ENCODE peak calls at places on chromosomes 1 and 21, in four cellular contexts. D, B, K and Q are unnamed samples.

GRCh38 chr1:237471377-237471776 is 419.3 kb downstream of the ZP4 start:
- DNase-seq in D (no peak), B (no peak), K (no peak), Q (no peak)

GRCh38 chr1:203559523-203559922 is 65.6 kb downstream of the OPTC start:
- DNase-seq in D (no peak), B (no peak), K (no peak), Q (no peak)

GRCh38 chr1:48061162-48062136 is 64.3 kb upstream of the TRABD2B start:
- DNase-seq in D (peak), B (peak), K (no peak), Q (no peak)

GRCh38 chr21:45559216-45560105 is 17.2 kb upstream of the SLC19A1 start:
- DNase-seq in D (no peak), B (no peak), K (peak), Q (peak)

GRCh38 chr1:30847358-30847972 is 61.1 kb downstream of the SDC3 start:
- DNase-seq in D (peak), B (no peak), K (peak), Q (peak)

GRCh38 chr1:24966724-24967346 is 36.8 kb upstream of the RUNX3 start:
- DNase-seq in D (no peak), B (peak), K (no peak), Q (peak)

GRCh38 chr1:79561521-79561978 is 555.0 kb upstream of the ADGRL4 start:
- DNase-seq in D (no peak), B (no peak), K (no peak), Q (no peak)

GRCh38 chr1:115832651-115833050 is 8.3 kb downstream of the NHLH2 start:
- DNase-seq in D (no peak), B (no peak), K (no peak), Q (no peak)

GRCh38 chr21:14114251-14114650 is 96.5 kb downstream of the LIPI start:
- DNase-seq in D (no peak), B (no peak), K (no peak), Q (no peak)

GRCh38 chr1:14320518-14320917 is 278.0 kb upstream of the KAZN start:
- DNase-seq in D (no peak), B (no peak), K (no peak), Q (no peak)

GRCh38 chr21:25375675-25376074 is 231.6 kb downstream of the MRPL39 start:
- DNase-seq in D (peak), B (no peak), K (no peak), Q (no peak)

GRCh38 chr1:204818998-204819397 is 51.7 kb upstream of the NFASC start:
- DNase-seq in D (no peak), B (no peak), K (no peak), Q (no peak)

GRCh38 chr1:205279986-205280385 is 41.6 kb downstream of the NUAK2 start:
- DNase-seq in D (no peak), B (no peak), K (no peak), Q (no peak)

GRCh38 chr1:226562989-226563388 is 14.4 kb downstream of the STUM start:
- DNase-seq in D (no peak), B (no peak), K (no peak), Q (no peak)

GRCh38 chr1:205248793-205249601 is 21.3 kb downstream of the TMCC2 start:
- DNase-seq in D (peak), B (peak), K (no peak), Q (peak)

GRCh38 chr1:240598602-240599001 is 13.4 kb downstream of the GREM2 start:
- DNase-seq in D (no peak), B (no peak), K (no peak), Q (no peak)

GRCh38 chr1:66333463-66334232 is 200.3 kb upstream of the SGIP1 start:
- DNase-seq in D (peak), B (no peak), K (no peak), Q (no peak)

GRCh38 chr21:35382696-35383095 is 333.6 kb upstream of the RUNX1 start:
- DNase-seq in D (no peak), B (no peak), K (no peak), Q (no peak)

GRCh38 chr1:244876228-244876910 is 12.0 kb upstream of the HNRNPU start:
- DNase-seq in D (no peak), B (no peak), K (no peak), Q (no peak)

GRCh38 chr1:116754203-116754977 is at the start of gene CD2:
- DNase-seq in D (no peak), B (no peak), K (no peak), Q (no peak)

GRCh38 chr1:167273027-167273800 is 52.5 kb downstream of the POU2F1 start:
- DNase-seq in D (no peak), B (no peak), K (no peak), Q (no peak)

GRCh38 chr1:81155131-81155530 is 645.6 kb upstream of the ADGRL2 start:
- DNase-seq in D (no peak), B (no peak), K (no peak), Q (no peak)

GRCh38 chr1:37682334-37682987 is 9.9 kb upstream of the CDCA8 start:
- DNase-seq in D (peak), B (peak), K (no peak), Q (peak)

GRCh38 chr1:212512731-212513559 is 80.2 kb downstream of the NENF start:
- DNase-seq in D (no peak), B (no peak), K (no peak), Q (no peak)

GRCh38 chr1:8184301-8184700 is 133.6 kb upstream of the SLC45A1 start:
- DNase-seq in D (no peak), B (no peak), K (no peak), Q (no peak)

GRCh38 chr1:31957701-31958674 is 19.8 kb upstream of the PTP4A2 start:
- DNase-seq in D (no peak), B (peak), K (no peak), Q (no peak)

GRCh38 chr1:230713915-230714764 is at the start of gene AGT:
- DNase-seq in D (no peak), B (no peak), K (peak), Q (no peak)

GRCh38 chr21:33230518-33231324 is 983 bp downstream of the IFNAR2 start:
- DNase-seq in D (peak), B (peak), K (peak), Q (peak)

GRCh38 chr1:226995966-226996332 is 55.9 kb downstream of the COQ8A start:
- DNase-seq in D (no peak), B (no peak), K (no peak), Q (peak)

GRCh38 chr1:200525167-200526123 is 95.1 kb downstream of the KIF14 start:
- DNase-seq in D (no peak), B (no peak), K (no peak), Q (no peak)

GRCh38 chr21:44872568-44873355 is 728 bp downstream of the PTTG1IP start:
- DNase-seq in D (peak), B (peak), K (peak), Q (peak)

GRCh38 chr1:30840904-30841598 is 67.5 kb downstream of the SDC3 start:
- DNase-seq in D (peak), B (no peak), K (no peak), Q (no peak)

GRCh38 chr1:218371927-218372672 is 27.0 kb downstream of the TGFB2 start:
- DNase-seq in D (peak), B (no peak), K (no peak), Q (no peak)

GRCh38 chr21:42829954-42830353 is 49.4 kb downstream of the WDR4 start:
- DNase-seq in D (no peak), B (no peak), K (no peak), Q (peak)

GRCh38 chr1:66752671-66753371 is 562 bp downstream of the DYNLT5 start:
- DNase-seq in D (peak), B (no peak), K (no peak), Q (peak)

GRCh38 chr1:152745765-152746444 is 11.9 kb upstream of the KPRP start:
- DNase-seq in D (no peak), B (no peak), K (no peak), Q (no peak)

DNA sequence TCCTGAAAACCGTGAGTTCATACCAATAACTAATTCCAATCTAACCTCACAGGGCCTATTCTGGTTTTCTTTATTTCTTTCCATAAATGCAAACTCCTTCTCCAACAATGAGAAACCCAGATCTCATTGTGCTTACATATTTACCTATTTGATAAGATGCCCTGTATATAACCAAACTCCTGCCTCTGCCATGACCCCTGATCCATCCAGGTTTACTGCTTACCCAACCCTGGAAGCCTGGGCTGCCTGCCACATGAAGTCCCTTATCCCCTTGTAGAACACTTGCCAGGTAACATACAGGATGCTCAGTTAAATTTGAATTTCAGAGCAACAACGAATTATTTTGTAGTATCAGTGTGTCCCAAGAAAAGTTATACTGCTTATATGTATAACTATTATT is 766.1 kb downstream of the LTN1 start:
- DNase-seq in D (no peak), B (no peak), K (no peak), Q (no peak)
- TF ChIP-seq POLR2AphosphoS5 in D (no peak), B (no peak), K (no peak), Q (no peak)

DNA sequence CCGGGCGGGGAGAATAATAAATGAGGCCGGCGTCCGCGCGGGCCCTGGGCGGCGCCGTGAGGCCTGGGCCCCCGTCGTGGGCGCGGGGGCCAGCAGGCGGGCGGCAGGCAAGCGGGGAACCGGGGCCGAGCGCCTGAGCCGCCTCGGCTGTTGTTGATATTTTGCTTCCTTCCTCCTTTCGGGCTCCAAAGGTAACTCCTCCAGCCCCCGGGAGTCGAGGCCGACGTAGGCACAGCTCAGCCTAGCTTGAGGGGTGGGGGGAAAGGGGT is at the start of gene MEF2D:
- DNase-seq in D (no peak), B (no peak), K (no peak), Q (peak)
- H3K4me3 ChIP-seq in D (peak), B (peak), K (peak), Q (peak)

GRCh38 chr1:150160964-150161626 is 11.4 kb downstream of the PLEKHO1 start:
- DNase-seq in D (no peak), B (no peak), K (no peak), Q (no peak)
- TF ChIP-seq POLR2AphosphoS5 in D (no peak), B (no peak), K (no peak), Q (peak)

GRCh38 chr1:221760895-221761294 is 19.0 kb upstream of the DUSP10 start:
- DNase-seq in D (no peak), B (peak), K (no peak), Q (no peak)
- H3K4me3 ChIP-seq in D (no peak), B (no peak), K (no peak), Q (no peak)

GRCh38 chr1:109924316-109924715 is 13.7 kb downstream of the CSF1 start:
- DNase-seq in D (no peak), B (no peak), K (peak), Q (no peak)
- TF ChIP-seq POLR2AphosphoS5 in D (no peak), B (no peak), K (no peak), Q (no peak)

DNA sequence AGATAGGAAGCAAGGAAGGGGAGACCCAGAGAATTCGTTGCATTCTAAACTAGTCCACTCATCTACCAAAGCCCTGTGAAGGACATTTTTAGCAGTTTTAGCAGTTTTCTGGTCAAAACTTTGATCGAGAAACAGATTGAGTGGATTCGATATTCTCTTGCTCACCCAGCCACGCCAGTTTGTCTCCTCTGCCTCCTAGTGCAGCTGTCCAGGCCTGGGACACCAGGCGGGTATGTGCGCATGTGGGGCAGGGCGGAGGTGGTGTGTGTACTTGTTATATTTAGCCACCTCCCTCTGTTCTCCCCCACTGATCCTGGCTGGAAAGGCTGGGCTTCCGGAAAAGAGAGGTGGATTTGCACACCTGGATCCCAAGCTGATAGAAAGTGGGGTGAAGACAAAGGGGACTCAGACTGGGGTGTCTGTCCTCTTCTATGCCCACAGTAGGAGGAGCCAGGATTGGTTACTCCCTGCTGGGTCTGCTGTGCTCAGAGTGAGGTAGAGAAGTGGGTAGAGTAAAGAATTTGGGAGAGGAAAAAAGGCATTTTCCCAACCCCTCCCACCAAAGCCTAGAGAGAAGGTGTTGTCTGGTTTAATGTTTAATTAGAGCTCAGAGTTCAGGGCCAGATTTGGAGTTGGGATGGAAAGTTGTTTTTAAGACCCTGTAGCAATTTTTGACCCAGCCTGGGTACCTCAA is 3.8 kb downstream of the LMNA start:
- DNase-seq in D (no peak), B (no peak), K (no peak), Q (no peak)
- H3K4me3 ChIP-seq in D (peak), B (peak), K (peak), Q (peak)

DNA sequence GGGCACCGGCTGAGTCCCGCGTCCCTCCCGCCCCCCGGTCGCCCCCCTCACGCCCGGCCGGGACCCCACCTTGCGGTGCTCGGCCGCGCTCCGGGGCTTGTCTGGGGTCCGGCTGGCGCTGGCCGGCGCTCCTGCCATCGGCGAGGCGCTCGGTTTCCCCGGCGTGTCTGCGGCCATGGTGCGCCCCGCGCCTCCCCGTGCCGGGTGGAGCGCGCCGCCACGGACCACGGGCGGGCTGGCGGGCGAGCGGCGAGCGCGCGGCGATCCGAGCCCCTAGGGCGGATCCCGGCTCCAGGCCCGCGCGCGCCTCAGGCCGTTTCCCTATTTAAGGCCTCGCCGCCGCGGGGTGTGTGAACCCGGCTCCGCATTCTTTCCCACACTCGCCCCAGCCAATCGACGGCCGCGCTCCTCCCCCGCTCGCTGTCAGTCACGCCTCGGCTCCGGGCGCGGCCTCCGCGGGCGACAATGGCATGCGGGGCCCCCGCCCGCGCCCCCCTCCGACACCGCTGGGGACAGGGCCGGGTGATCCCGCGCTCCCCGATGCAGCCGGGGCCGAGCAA is at the start of gene HES4:
- DNase-seq in D (peak), B (peak), K (peak), Q (peak)
- TF ChIP-seq POLR2AphosphoS5 in D (no peak), B (no peak), K (no peak), Q (peak)

DNA sequence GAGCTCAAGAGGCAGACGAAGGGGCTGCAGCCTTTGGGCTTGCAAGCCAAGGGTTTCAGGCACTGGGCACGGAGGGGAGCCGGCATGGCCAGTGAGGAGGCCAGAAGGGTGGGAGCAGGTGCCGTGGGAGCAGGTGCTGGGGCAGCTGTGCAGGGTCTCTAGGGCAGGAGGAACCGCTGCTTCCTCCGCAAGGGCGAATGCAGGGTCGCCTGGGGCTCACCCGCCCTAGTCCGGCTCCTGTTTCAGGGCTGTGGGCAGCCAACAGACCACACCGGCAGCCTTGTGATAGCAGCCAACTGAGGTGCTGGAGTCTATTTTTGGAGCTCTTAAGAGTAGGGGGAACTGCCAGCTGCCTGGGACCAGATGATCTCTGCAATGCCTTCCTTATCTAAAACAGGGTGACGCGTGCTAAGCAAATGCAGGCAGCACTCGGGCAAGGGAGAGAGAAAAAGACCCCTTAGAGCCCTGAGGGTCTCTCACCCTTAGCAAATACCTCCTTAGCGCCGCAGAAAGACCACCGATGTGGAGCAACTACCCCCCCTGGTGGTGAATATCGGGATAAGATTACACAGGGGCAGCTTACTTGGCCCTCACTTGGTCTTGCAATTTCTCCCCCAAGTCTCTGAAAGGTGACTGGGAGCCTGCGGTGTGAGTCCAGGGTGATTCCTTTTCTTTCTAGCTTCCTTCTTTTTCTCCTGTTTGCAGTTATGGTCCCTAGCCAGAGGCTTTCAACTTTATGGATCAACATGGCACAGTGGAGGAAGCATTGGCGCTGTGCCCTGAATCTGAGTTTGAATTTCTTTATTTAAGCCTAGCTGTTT is 20.7 kb upstream of the MAPKAPK2 start:
- DNase-seq in D (peak), B (peak), K (peak), Q (peak)
- H3K4me3 ChIP-seq in D (no peak), B (peak), K (no peak), Q (no peak)

DNA sequence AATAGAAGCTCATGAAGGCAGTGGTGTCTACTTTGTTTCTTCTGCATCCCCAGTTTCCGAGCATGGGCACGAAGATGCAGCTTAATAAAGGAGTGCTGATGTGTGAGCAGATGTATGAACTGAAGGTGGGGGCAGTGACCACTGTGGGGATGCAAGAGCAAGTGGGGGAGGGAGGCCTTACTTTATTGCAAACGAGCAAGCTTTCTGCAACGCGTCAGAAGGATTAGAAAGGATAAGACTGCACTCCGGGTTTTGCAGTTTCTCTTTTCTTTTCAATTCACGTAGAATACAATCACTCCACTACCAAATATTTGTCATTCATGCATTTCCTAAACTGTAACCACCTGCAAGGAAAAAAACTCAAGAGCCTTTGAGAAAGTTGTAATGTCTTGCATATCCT is 4.3 kb upstream of the OR2C3 start:
- DNase-seq in D (no peak), B (no peak), K (no peak), Q (no peak)
- TF ChIP-seq POLR2AphosphoS5 in D (no peak), B (no peak), K (no peak), Q (no peak)